ENCODE peak calls at places on chromosomes 16 and 17, in four cellular contexts. V is stimulated activated CD4-positive, alpha-beta T cell treated with anti-CD3 and anti-CD28 coated beads, Interleukin-4, amount 100 ng/mL, for 4 hours; M is mesenchymal stem cell; W is AG04449. P is an unnamed sample.

GRCh38 chr17:2302740-2303277 is 776 bp downstream of the SMG6 start:
- DNase-seq in V (no peak), M (no peak), W (no peak), P (no peak)

GRCh38 chr16:53973021-53973420 is 269.1 kb downstream of the FTO start:
- DNase-seq in V (no peak), M (no peak), W (no peak), P (no peak)

GRCh38 chr17:62859146-62859545 is 51.0 kb upstream of the MARCHF10 start:
- DNase-seq in V (no peak), M (no peak), W (no peak), P (no peak)

GRCh38 chr16:57192720-57193486 is 6.8 kb downstream of the RSPRY1 start:
- DNase-seq in V (no peak), M (peak; percentile 70), W (peak; percentile 38), P (no peak)

GRCh38 chr16:2243031-2243528 is 6.8 kb downstream of the DNASE1L2 start:
- DNase-seq in V (no peak), M (no peak), W (no peak), P (peak; percentile 76)

GRCh38 chr17:43998552-43998951 is 5.9 kb upstream of the NAGS start:
- DNase-seq in V (no peak), M (no peak), W (no peak), P (no peak)

GRCh38 chr16:23609929-23610328 is 13.8 kb upstream of the NDUFAB1 start:
- DNase-seq in V (no peak), M (no peak), W (no peak), P (no peak)

GRCh38 chr16:87661561-87661960 is 59.3 kb downstream of the JPH3 start:
- DNase-seq in V (peak; percentile 2), M (peak; percentile 51), W (no peak), P (no peak)

GRCh38 chr16:7268182-7268581 is 64.5 kb upstream of the RBFOX1 start:
- DNase-seq in V (no peak), M (no peak), W (no peak), P (no peak)

GRCh38 chr17:6749519-6749918 is 6.3 kb upstream of the XAF1 start:
- DNase-seq in V (no peak), M (no peak), W (no peak), P (no peak)

GRCh38 chr17:79557724-79558572 is 52.9 kb downstream of the RBFOX3 start:
- DNase-seq in V (no peak), M (no peak), W (no peak), P (no peak)

GRCh38 chr16:50025544-50025931 is 513 bp downstream of the CNEP1R1 start:
- DNase-seq in V (peak; percentile 21), M (peak; percentile 35), W (no peak), P (peak; percentile 28)

GRCh38 chr16:63361032-63361624 is 1324.9 kb upstream of the CDH8 start:
- DNase-seq in V (no peak), M (peak; percentile 68), W (peak; percentile 14), P (no peak)

GRCh38 chr17:69320210-69320907 is 6.6 kb downstream of the ABCA5 start:
- DNase-seq in V (no peak), M (no peak), W (no peak), P (no peak)

GRCh38 chr17:48717367-48718161 is 4.8 kb downstream of the PRAC1 start:
- DNase-seq in V (no peak), M (peak; percentile 15), W (no peak), P (no peak)

GRCh38 chr16:85448557-85449194 is 164.4 kb upstream of the GSE1 start:
- DNase-seq in V (peak; percentile 36), M (no peak), W (no peak), P (no peak)